ENCODE peak calls at places on chromosomes 3 and 15, in ten cellular contexts. H, F, K, D, U, J, T, O, P and M are unnamed samples.

GRCh38 chr3:161422171-161422693 is 50.9 kb upstream of the SPTSSB start:
- DNase-seq in H (peak), F (no peak), K (no peak), D (no peak), U (no peak), J (no peak), T (no peak), O (no peak), P (no peak), M (no peak)

GRCh38 chr3:17765819-17766472 is 23.5 kb upstream of the TBC1D5 start:
- DNase-seq in H (no peak), F (no peak), K (no peak), D (no peak), U (no peak), J (no peak), T (no peak), O (no peak), P (no peak), M (no peak)

GRCh38 chr3:51704511-51704950 is 2.3 kb upstream of the GRM2 start:
- DNase-seq in H (no peak), F (no peak), K (no peak), D (no peak), U (no peak), J (no peak), T (no peak), O (no peak), P (no peak), M (no peak)

GRCh38 chr15:22227961-22228762 is 147.8 kb downstream of the OR4M2 start:
- DNase-seq in H (no peak), F (no peak), K (no peak), D (no peak), U (no peak), J (no peak), T (no peak), O (no peak), P (no peak), M (no peak)

GRCh38 chr3:139975592-139976360 is 40.8 kb downstream of the CLSTN2 start:
- DNase-seq in H (no peak), F (no peak), K (no peak), D (no peak), U (peak), J (no peak), T (no peak), O (no peak), P (no peak), M (no peak)

GRCh38 chr15:39786444-39787056 is 3.9 kb upstream of the FSIP1 start:
- DNase-seq in H (peak), F (peak), K (no peak), D (no peak), U (peak), J (no peak), T (peak), O (peak), P (no peak), M (peak)

GRCh38 chr3:23263796-23264195 is 60.7 kb downstream of the UBE2E2 start:
- DNase-seq in H (peak), F (peak), K (no peak), D (no peak), U (no peak), J (no peak), T (peak), O (peak), P (no peak), M (peak)

GRCh38 chr3:157499342-157499963 is 3.8 kb downstream of the VEPH1 start:
- DNase-seq in H (peak), F (peak), K (peak), D (no peak), U (no peak), J (no peak), T (peak), O (no peak), P (peak), M (no peak)

GRCh38 chr15:79003301-79003700 is 58.5 kb upstream of the CTSH start:
- DNase-seq in H (peak), F (peak), K (no peak), D (no peak), U (no peak), J (no peak), T (no peak), O (peak), P (no peak), M (peak)

GRCh38 chr15:70164910-70165791 is 67.4 kb upstream of the TLE3 start:
- DNase-seq in H (no peak), F (no peak), K (no peak), D (no peak), U (no peak), J (no peak), T (no peak), O (no peak), P (peak), M (no peak)

GRCh38 chr3:51581529-51581928 is 43.0 kb downstream of the RAD54L2 start:
- DNase-seq in H (peak), F (no peak), K (no peak), D (no peak), U (peak), J (no peak), T (peak), O (peak), P (no peak), M (peak)

GRCh38 chr3:186220886-186221285 is 112.0 kb upstream of the ETV5 start:
- DNase-seq in H (no peak), F (no peak), K (peak), D (no peak), U (no peak), J (peak), T (no peak), O (no peak), P (peak), M (no peak)

GRCh38 chr3:58528629-58529028 is 8.4 kb downstream of the ACOX2 start:
- DNase-seq in H (peak), F (peak), K (no peak), D (no peak), U (peak), J (peak), T (peak), O (peak), P (peak), M (peak)

GRCh38 chr15:27235161-27235560 is 264.2 kb downstream of the GABRG3 start:
- DNase-seq in H (no peak), F (no peak), K (no peak), D (no peak), U (no peak), J (no peak), T (no peak), O (no peak), P (no peak), M (no peak)

GRCh38 chr15:72339777-72340177 is 19.8 kb upstream of the CELF6 start:
- DNase-seq in H (peak), F (peak), K (no peak), D (no peak), U (peak), J (no peak), T (peak), O (peak), P (no peak), M (peak)

GRCh38 chr3:126549861-126550487 is 8.8 kb downstream of the C3orf22 start:
- DNase-seq in H (no peak), F (no peak), K (no peak), D (no peak), U (peak), J (no peak), T (no peak), O (no peak), P (peak), M (no peak)
- H3K4me3 ChIP-seq in H (no peak), F (no peak), K (no peak), D (no peak), U (no peak), J (no peak), T (no peak), O (no peak), P (no peak), M (no peak)

GRCh38 chr3:81485444-81485865 is 276.0 kb downstream of the GBE1 start:
- DNase-seq in H (peak), F (peak), K (no peak), D (no peak), U (no peak), J (no peak), T (peak), O (peak), P (no peak), M (peak)
- H3K4me3 ChIP-seq in H (peak), F (no peak), K (no peak), D (no peak), U (no peak), J (no peak), T (no peak), O (no peak), P (no peak), M (peak)

GRCh38 chr3:142962520-142963265 is 781 bp downstream of the PAQR9 start:
- DNase-seq in H (peak), F (no peak), K (no peak), D (no peak), U (no peak), J (no peak), T (no peak), O (no peak), P (no peak), M (no peak)

GRCh38 chr3:142960322-142960850 is 3.1 kb downstream of the PAQR9 start:
- DNase-seq in H (no peak), F (no peak), K (no peak), D (no peak), U (no peak), J (peak), T (no peak), O (no peak), P (no peak), M (no peak)

GRCh38 chr3:142961539-142961938 is 1.9 kb downstream of the PAQR9 start:
- DNase-seq in H (peak), F (no peak), K (no peak), D (no peak), U (no peak), J (no peak), T (no peak), O (no peak), P (no peak), M (peak)

GRCh38 chr3:142963266-142964149 is at the start of gene PAQR9:
- DNase-seq in H (peak), F (peak), K (peak), D (no peak), U (peak), J (no peak), T (peak), O (no peak), P (no peak), M (no peak)

GRCh38 chr3:142962175-142962519 is 1.3 kb downstream of the PAQR9 start:
- DNase-seq in H (no peak), F (no peak), K (no peak), D (no peak), U (no peak), J (no peak), T (no peak), O (no peak), P (no peak), M (no peak)
- H3K4me3 ChIP-seq in H (no peak), F (no peak), K (no peak), D (no peak), U (no peak), J (no peak), T (no peak), O (no peak), P (no peak), M (no peak)

GRCh38 chr15:36883705-36884355 is 216.5 kb downstream of the MEIS2 start:
- DNase-seq in H (peak), F (peak), K (peak), D (peak), U (peak), J (peak), T (peak), O (peak), P (peak), M (peak)
- H3K4me3 ChIP-seq in H (peak), F (peak), K (peak), D (no peak), U (peak), J (no peak), T (peak), O (peak), P (peak), M (peak)

GRCh38 chr3:42906905-42907183 is 902 bp downstream of the ZNF662 start:
- DNase-seq in H (no peak), F (no peak), K (no peak), D (no peak), U (no peak), J (no peak), T (no peak), O (no peak), P (no peak), M (peak)
- H3K4me3 ChIP-seq in H (peak), F (peak), K (peak), D (no peak), U (no peak), J (no peak), T (no peak), O (no peak), P (peak), M (peak)